ENCODE peak calls at places on chromosomes 7 and 10, in ten cellular contexts. One of them, this sample, is unnamed.

GRCh38 chr7:157270060-157270444 is 66.8 kb upstream of the DNAJB6 start:
- DNase-seq in EH: no peak
- DNase-seq in RCC 7860: no peak
- DNase-seq in stimulated activated CD4-positive, alpha-beta T cell treated with anti-CD3 and anti-CD28 coated beads, Interleukin-1b, Interleukin-23, amount 100 ng/mL, for 24 hours: no peak
- DNase-seq in HT1080: no peak
- DNase-seq in BE2C: no peak
- DNase-seq in endothelial cell: no peak
- DNase-seq in CD4-positive, CD25-positive, alpha-beta regulatory T cell: no peak
- DNase-seq in activated naive CD4-positive, alpha-beta T cell treated with anti-CD3 and anti-CD28 coated beads, Interleukin-2, amount 50 U/mL, for 72 hours: no peak
- DNase-seq in adipocyte: no peak
- DNase-seq in this sample: no peak

GRCh38 chr10:103277713-103278299 is 868 bp downstream of the INA start:
- DNase-seq in EH: no peak
- DNase-seq in RCC 7860: no peak
- DNase-seq in stimulated activated CD4-positive, alpha-beta T cell treated with anti-CD3 and anti-CD28 coated beads, Interleukin-1b, Interleukin-23, amount 100 ng/mL, for 24 hours: no peak
- DNase-seq in HT1080: no peak
- DNase-seq in BE2C: peak
- DNase-seq in endothelial cell: no peak
- DNase-seq in CD4-positive, CD25-positive, alpha-beta regulatory T cell: no peak
- DNase-seq in activated naive CD4-positive, alpha-beta T cell treated with anti-CD3 and anti-CD28 coated beads, Interleukin-2, amount 50 U/mL, for 72 hours: peak
- DNase-seq in adipocyte: no peak
- DNase-seq in this sample: no peak

GRCh38 chr10:16967000-16967865 is 150.0 kb upstream of the RSU1 start:
- DNase-seq in EH: peak
- DNase-seq in RCC 7860: no peak
- DNase-seq in stimulated activated CD4-positive, alpha-beta T cell treated with anti-CD3 and anti-CD28 coated beads, Interleukin-1b, Interleukin-23, amount 100 ng/mL, for 24 hours: no peak
- DNase-seq in HT1080: no peak
- DNase-seq in BE2C: no peak
- DNase-seq in endothelial cell: no peak
- DNase-seq in CD4-positive, CD25-positive, alpha-beta regulatory T cell: no peak
- DNase-seq in activated naive CD4-positive, alpha-beta T cell treated with anti-CD3 and anti-CD28 coated beads, Interleukin-2, amount 50 U/mL, for 72 hours: peak
- DNase-seq in adipocyte: peak
- DNase-seq in this sample: peak

GRCh38 chr10:71494980-71495381 is 98.3 kb downstream of the CDH23 start:
- DNase-seq in EH: no peak
- DNase-seq in RCC 7860: no peak
- DNase-seq in stimulated activated CD4-positive, alpha-beta T cell treated with anti-CD3 and anti-CD28 coated beads, Interleukin-1b, Interleukin-23, amount 100 ng/mL, for 24 hours: no peak
- DNase-seq in HT1080: no peak
- DNase-seq in BE2C: no peak
- DNase-seq in endothelial cell: no peak
- DNase-seq in CD4-positive, CD25-positive, alpha-beta regulatory T cell: no peak
- DNase-seq in activated naive CD4-positive, alpha-beta T cell treated with anti-CD3 and anti-CD28 coated beads, Interleukin-2, amount 50 U/mL, for 72 hours: no peak
- DNase-seq in adipocyte: no peak
- DNase-seq in this sample: no peak

GRCh38 chr10:72800000-72800740 is 93.4 kb upstream of the OIT3 start:
- DNase-seq in EH: peak
- DNase-seq in RCC 7860: no peak
- DNase-seq in stimulated activated CD4-positive, alpha-beta T cell treated with anti-CD3 and anti-CD28 coated beads, Interleukin-1b, Interleukin-23, amount 100 ng/mL, for 24 hours: no peak
- DNase-seq in HT1080: no peak
- DNase-seq in BE2C: peak
- DNase-seq in endothelial cell: peak
- DNase-seq in CD4-positive, CD25-positive, alpha-beta regulatory T cell: no peak
- DNase-seq in activated naive CD4-positive, alpha-beta T cell treated with anti-CD3 and anti-CD28 coated beads, Interleukin-2, amount 50 U/mL, for 72 hours: no peak
- DNase-seq in adipocyte: peak
- DNase-seq in this sample: no peak

GRCh38 chr10:96960872-96961271 is 128.8 kb downstream of the LCOR start:
- DNase-seq in EH: peak
- DNase-seq in RCC 7860: no peak
- DNase-seq in stimulated activated CD4-positive, alpha-beta T cell treated with anti-CD3 and anti-CD28 coated beads, Interleukin-1b, Interleukin-23, amount 100 ng/mL, for 24 hours: no peak
- DNase-seq in HT1080: no peak
- DNase-seq in BE2C: no peak
- DNase-seq in endothelial cell: no peak
- DNase-seq in CD4-positive, CD25-positive, alpha-beta regulatory T cell: no peak
- DNase-seq in activated naive CD4-positive, alpha-beta T cell treated with anti-CD3 and anti-CD28 coated beads, Interleukin-2, amount 50 U/mL, for 72 hours: no peak
- DNase-seq in adipocyte: peak
- DNase-seq in this sample: no peak

GRCh38 chr7:47578581-47579270 is 3.2 kb downstream of the TNS3 start:
- DNase-seq in EH: peak
- DNase-seq in RCC 7860: no peak
- DNase-seq in stimulated activated CD4-positive, alpha-beta T cell treated with anti-CD3 and anti-CD28 coated beads, Interleukin-1b, Interleukin-23, amount 100 ng/mL, for 24 hours: no peak
- DNase-seq in HT1080: no peak
- DNase-seq in BE2C: no peak
- DNase-seq in endothelial cell: no peak
- DNase-seq in CD4-positive, CD25-positive, alpha-beta regulatory T cell: no peak
- DNase-seq in activated naive CD4-positive, alpha-beta T cell treated with anti-CD3 and anti-CD28 coated beads, Interleukin-2, amount 50 U/mL, for 72 hours: no peak
- DNase-seq in adipocyte: no peak
- DNase-seq in this sample: peak

GRCh38 chr7:28112883-28113540 is 67.6 kb downstream of the JAZF1 start:
- DNase-seq in EH: no peak
- DNase-seq in RCC 7860: no peak
- DNase-seq in stimulated activated CD4-positive, alpha-beta T cell treated with anti-CD3 and anti-CD28 coated beads, Interleukin-1b, Interleukin-23, amount 100 ng/mL, for 24 hours: no peak
- DNase-seq in HT1080: no peak
- DNase-seq in BE2C: peak
- DNase-seq in endothelial cell: no peak
- DNase-seq in CD4-positive, CD25-positive, alpha-beta regulatory T cell: no peak
- DNase-seq in activated naive CD4-positive, alpha-beta T cell treated with anti-CD3 and anti-CD28 coated beads, Interleukin-2, amount 50 U/mL, for 72 hours: no peak
- DNase-seq in adipocyte: no peak
- DNase-seq in this sample: peak

GRCh38 chr10:26214004-26214403 is 2.6 kb upstream of the GAD2 start:
- DNase-seq in EH: no peak
- DNase-seq in RCC 7860: no peak
- DNase-seq in stimulated activated CD4-positive, alpha-beta T cell treated with anti-CD3 and anti-CD28 coated beads, Interleukin-1b, Interleukin-23, amount 100 ng/mL, for 24 hours: no peak
- DNase-seq in HT1080: no peak
- DNase-seq in BE2C: no peak
- DNase-seq in endothelial cell: no peak
- DNase-seq in CD4-positive, CD25-positive, alpha-beta regulatory T cell: no peak
- DNase-seq in activated naive CD4-positive, alpha-beta T cell treated with anti-CD3 and anti-CD28 coated beads, Interleukin-2, amount 50 U/mL, for 72 hours: no peak
- DNase-seq in adipocyte: no peak
- DNase-seq in this sample: no peak

GRCh38 chr7:33107136-33108066 is 1.8 kb downstream of the RP9 start:
- DNase-seq in EH: peak
- DNase-seq in RCC 7860: no peak
- DNase-seq in stimulated activated CD4-positive, alpha-beta T cell treated with anti-CD3 and anti-CD28 coated beads, Interleukin-1b, Interleukin-23, amount 100 ng/mL, for 24 hours: no peak
- DNase-seq in HT1080: peak
- DNase-seq in BE2C: peak
- DNase-seq in endothelial cell: peak
- DNase-seq in CD4-positive, CD25-positive, alpha-beta regulatory T cell: peak
- DNase-seq in activated naive CD4-positive, alpha-beta T cell treated with anti-CD3 and anti-CD28 coated beads, Interleukin-2, amount 50 U/mL, for 72 hours: peak
- DNase-seq in adipocyte: peak
- DNase-seq in this sample: peak